ENCODE peak calls at places on chromosomes 1 and 21, in five cellular contexts. V is IMR-90, I is psoas muscle, O is GM23338, B is fibroblast of lung. H is an unnamed sample. For H3K36me3, the result is how much of the 10 kb centered on the place peaks cover.

GRCh38 chr21:35153671-35154070 is 104.6 kb upstream of the RUNX1 start:
- DNase-seq in B (no peak), O (no peak), V (no peak), I (no peak), H (no peak)

GRCh38 chr1:219782929-219783328 is 145.4 kb downstream of the SLC30A10 start:
- DNase-seq in I (no peak), V (no peak), O (no peak), B (no peak), H (no peak)

GRCh38 chr1:212034516-212035122 is 738 bp downstream of the INTS7 start:
- DNase-seq in V (no peak), B (no peak), I (no peak), O (no peak), H (no peak)

GRCh38 chr21:33403786-33404571 is 766 bp downstream of the IFNGR2 start:
- DNase-seq in O (peak), V (peak), I (peak), B (peak), H (peak)

GRCh38 chr1:217569021-217569420 is 61.9 kb downstream of the GPATCH2 start:
- DNase-seq in B (no peak), I (no peak), O (no peak), V (no peak), H (no peak)

GRCh38 chr21:34181418-34181817 is 108.0 kb downstream of the MRPS6 start:
- DNase-seq in V (no peak), O (no peak), I (no peak), B (no peak), H (no peak)

GRCh38 chr21:17671733-17672132 is 59.0 kb upstream of the BTG3 start:
- DNase-seq in I (no peak), O (no peak), B (no peak), V (no peak), H (no peak)

GRCh38 chr1:24981632-24982007 is 51.5 kb upstream of the RUNX3 start:
- DNase-seq in O (no peak), V (no peak), B (no peak), I (no peak), H (peak)

GRCh38 chr1:8351693-8352470 is 34.0 kb downstream of the SLC45A1 start:
- DNase-seq in B (no peak), I (no peak), O (peak), V (no peak), H (no peak)

GRCh38 chr1:41870076-41870562 is 48.6 kb downstream of the HIVEP3 start:
- DNase-seq in B (peak), I (no peak), V (peak), O (no peak), H (no peak)

GRCh38 chr1:154871374-154871773 is 1.3 kb upstream of the KCNN3 start:
- DNase-seq in O (no peak), I (no peak), V (no peak), B (no peak), H (no peak)

GRCh38 chr21:38942617-38943245 is 137.0 kb downstream of the ETS2 start:
- DNase-seq in V (no peak), O (no peak), I (no peak), B (no peak), H (no peak)

GRCh38 chr21:44931501-44932365 is 8.1 kb upstream of the SLX9 start:
- DNase-seq in I (peak), V (no peak), B (no peak), O (no peak), H (no peak)

GRCh38 chr21:44454747-44455523 is at the start of gene LRRC3:
- DNase-seq in B (peak), O (peak), V (peak), I (peak), H (peak)

GRCh38 chr1:168084396-168085231 is 52.1 kb downstream of the GPR161 start:
- DNase-seq in O (peak), I (peak), B (peak), V (peak), H (no peak)

DNA sequence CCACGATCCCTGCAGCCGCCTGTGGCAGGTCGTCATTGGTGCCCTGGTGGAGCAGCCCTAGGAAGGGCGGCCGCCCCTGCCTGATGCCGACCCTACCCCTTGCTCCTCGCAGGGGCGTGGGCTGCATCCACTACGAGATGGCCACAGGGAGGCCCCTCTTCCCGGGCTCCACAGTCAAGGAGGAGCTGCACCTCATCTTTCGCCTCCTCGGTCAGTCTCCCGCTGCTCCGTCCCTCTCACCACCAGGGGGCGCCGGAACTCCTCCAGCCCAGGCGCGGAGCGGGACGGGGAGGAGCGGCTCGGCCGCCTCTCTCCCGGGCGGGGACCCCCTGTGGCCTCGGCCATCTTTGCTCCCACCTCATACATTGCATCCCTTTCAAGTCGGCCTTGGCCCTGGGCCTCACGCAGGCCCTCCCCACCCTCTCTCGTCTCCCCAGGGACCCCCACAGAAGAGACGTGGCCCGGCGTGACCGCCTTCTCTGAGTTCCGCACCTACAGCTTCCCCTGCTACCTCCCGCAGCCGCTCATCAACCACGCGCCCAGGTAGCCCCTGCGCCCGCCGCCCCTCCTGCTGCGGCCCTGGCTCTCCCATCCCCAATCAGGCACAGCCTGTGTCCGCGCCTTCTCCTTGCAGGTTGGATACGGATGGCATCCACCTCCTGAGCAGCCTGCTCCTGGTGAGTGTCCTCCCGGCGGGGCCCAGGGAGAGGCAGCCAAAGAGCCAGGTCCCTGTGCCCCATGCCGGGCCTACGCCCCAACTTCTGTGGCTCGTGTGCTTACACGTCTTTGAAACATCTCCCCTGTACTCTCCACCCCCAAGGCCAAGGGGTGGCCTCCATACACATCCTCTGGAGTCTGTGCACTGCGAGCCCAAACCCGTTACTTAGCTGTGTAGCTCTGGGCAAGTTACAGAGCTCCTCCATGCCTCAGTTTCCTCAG is 24.7 kb downstream of the CDK18 start:
- DNase-seq in B (peak), O (peak), I (peak), V (peak), H (peak)
- H3K4me3 ChIP-seq in B (no peak), O (peak), I (peak), V (no peak), H (no peak)

DNA sequence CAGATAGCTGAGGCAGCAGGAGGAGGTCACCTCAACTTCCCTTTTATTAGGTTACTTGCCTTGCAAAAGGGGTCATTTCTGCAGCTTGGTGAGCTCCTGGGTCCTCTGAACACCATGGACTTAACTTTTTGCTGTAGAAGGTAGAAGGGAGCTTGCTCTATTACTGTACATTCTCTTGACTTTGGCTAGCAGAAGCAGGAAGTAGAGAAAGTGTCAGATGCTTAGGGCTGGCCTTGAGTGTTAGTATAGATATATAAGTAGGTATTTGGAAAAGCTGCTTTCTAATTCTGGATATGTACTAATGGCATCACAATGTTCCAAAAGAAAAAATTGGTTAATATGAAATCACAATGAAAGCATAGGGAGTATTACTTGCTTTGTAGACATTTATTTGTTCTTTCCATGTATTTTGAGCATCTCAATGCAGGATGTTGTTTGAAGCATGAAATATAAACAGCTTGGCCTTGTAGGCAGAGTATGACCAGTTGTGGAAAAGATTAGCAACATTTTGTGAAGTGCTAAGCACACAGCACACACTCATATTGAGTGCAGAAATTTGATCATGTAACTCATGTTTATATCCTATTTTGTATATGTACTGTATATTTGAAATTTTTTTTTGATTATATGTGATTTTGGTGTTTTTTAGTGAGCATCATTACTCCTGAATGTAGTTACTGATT is 108.8 kb downstream of the DYRK1A start:
- DNase-seq in B (no peak), O (no peak), I (no peak), V (no peak), H (no peak)
- H3K36me3 ChIP-seq in B (under half), O (under half), I (under half), V (under half), H (under half)

DNA sequence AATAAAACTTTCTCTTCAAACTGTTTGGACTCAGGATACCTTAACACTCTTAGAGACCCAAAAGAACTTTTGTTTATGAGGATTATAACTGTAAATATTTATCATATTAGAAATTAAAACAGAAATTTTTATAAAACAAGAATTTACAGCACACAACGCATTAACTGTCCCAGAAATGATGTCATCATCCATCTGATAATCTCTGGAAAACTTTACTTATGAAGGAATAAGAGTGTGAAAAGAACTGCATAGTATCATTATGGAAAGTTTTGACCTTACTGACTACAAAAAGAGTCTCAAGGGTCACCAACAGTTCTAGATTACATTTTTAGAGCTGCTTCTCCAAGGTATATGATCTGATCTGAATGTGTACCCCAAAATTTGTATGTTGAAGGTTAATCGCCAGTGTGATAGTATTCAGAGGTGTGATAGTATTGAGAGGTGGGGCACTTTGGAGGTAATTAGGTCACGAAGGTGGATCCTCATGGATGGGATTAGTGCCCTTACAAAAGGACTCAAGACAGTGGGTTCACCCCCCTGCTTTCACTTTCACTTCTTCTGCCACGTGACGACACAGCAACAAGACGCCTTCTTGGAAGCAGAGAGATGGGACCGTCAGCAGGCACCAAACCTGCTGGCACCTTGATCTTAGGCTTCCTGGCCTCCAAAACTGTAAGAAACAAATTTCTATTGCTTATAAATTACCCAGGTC is 95.7 kb upstream of the NR5A2 start:
- DNase-seq in B (peak), O (peak), I (no peak), V (no peak), H (peak)
- H3K27ac ChIP-seq in B (no peak), O (no peak), I (no peak), V (no peak), H (no peak)

GRCh38 chr1:2582401-2582800 is 4.2 kb upstream of the PRXL2B start:
- DNase-seq in V (no peak), O (no peak), I (no peak), B (no peak), H (no peak)
- H3K4me3 ChIP-seq in V (no peak), O (no peak), I (no peak), B (no peak), H (no peak)